ENCODE peak calls at places on chromosomes 2 and 18, in seven cellular contexts. One of them, this sample, is unnamed.

GRCh38 chr18:68121826-68122225 is 593.1 kb downstream of the TMX3 start:
- DNase-seq in activated naive CD4-positive, alpha-beta T cell treated with anti-CD3 and anti-CD28 coated beads, Interleukin-2, amount 50 U/mL, for 16 hours: no peak
- DNase-seq in ecto neural progenitor cell: no peak
- DNase-seq in globus pallidus: no peak
- DNase-seq in ELR: peak; percentile 47
- DNase-seq in H7: no peak
- DNase-seq in HFF-Myc: no peak
- DNase-seq in this sample: no peak

GRCh38 chr2:62372824-62373223 is 133.2 kb downstream of the TMEM17 start:
- DNase-seq in activated naive CD4-positive, alpha-beta T cell treated with anti-CD3 and anti-CD28 coated beads, Interleukin-2, amount 50 U/mL, for 16 hours: no peak
- DNase-seq in ecto neural progenitor cell: no peak
- DNase-seq in globus pallidus: no peak
- DNase-seq in ELR: no peak
- DNase-seq in H7: no peak
- DNase-seq in HFF-Myc: no peak
- DNase-seq in this sample: no peak

GRCh38 chr18:52531836-52532235 is 191.8 kb downstream of the DCC start:
- DNase-seq in activated naive CD4-positive, alpha-beta T cell treated with anti-CD3 and anti-CD28 coated beads, Interleukin-2, amount 50 U/mL, for 16 hours: no peak
- DNase-seq in ecto neural progenitor cell: no peak
- DNase-seq in globus pallidus: no peak
- DNase-seq in ELR: no peak
- DNase-seq in H7: no peak
- DNase-seq in HFF-Myc: no peak
- DNase-seq in this sample: no peak

GRCh38 chr2:135831180-135831812 is 5.7 kb downstream of the LCT start:
- DNase-seq in activated naive CD4-positive, alpha-beta T cell treated with anti-CD3 and anti-CD28 coated beads, Interleukin-2, amount 50 U/mL, for 16 hours: no peak
- DNase-seq in ecto neural progenitor cell: no peak
- DNase-seq in globus pallidus: no peak
- DNase-seq in ELR: no peak
- DNase-seq in H7: no peak
- DNase-seq in HFF-Myc: no peak
- DNase-seq in this sample: no peak

GRCh38 chr2:8631465-8632005 is 50.3 kb upstream of the ID2 start:
- DNase-seq in activated naive CD4-positive, alpha-beta T cell treated with anti-CD3 and anti-CD28 coated beads, Interleukin-2, amount 50 U/mL, for 16 hours: no peak
- DNase-seq in ecto neural progenitor cell: no peak
- DNase-seq in globus pallidus: no peak
- DNase-seq in ELR: no peak
- DNase-seq in H7: no peak
- DNase-seq in HFF-Myc: no peak
- DNase-seq in this sample: no peak

GRCh38 chr2:189628817-189629552 is 32.3 kb upstream of the ASNSD1 start:
- DNase-seq in activated naive CD4-positive, alpha-beta T cell treated with anti-CD3 and anti-CD28 coated beads, Interleukin-2, amount 50 U/mL, for 16 hours: no peak
- DNase-seq in ecto neural progenitor cell: no peak
- DNase-seq in globus pallidus: no peak
- DNase-seq in ELR: no peak
- DNase-seq in H7: no peak
- DNase-seq in HFF-Myc: no peak
- DNase-seq in this sample: no peak

GRCh38 chr2:33275689-33276444 is 200.6 kb upstream of the RASGRP3 start:
- DNase-seq in activated naive CD4-positive, alpha-beta T cell treated with anti-CD3 and anti-CD28 coated beads, Interleukin-2, amount 50 U/mL, for 16 hours: no peak
- DNase-seq in ecto neural progenitor cell: no peak
- DNase-seq in globus pallidus: no peak
- DNase-seq in ELR: peak; percentile 98
- DNase-seq in H7: no peak
- DNase-seq in HFF-Myc: peak; percentile 40
- DNase-seq in this sample: no peak

GRCh38 chr2:99504844-99505584 is 15.2 kb upstream of the REV1 start:
- DNase-seq in activated naive CD4-positive, alpha-beta T cell treated with anti-CD3 and anti-CD28 coated beads, Interleukin-2, amount 50 U/mL, for 16 hours: no peak
- DNase-seq in ecto neural progenitor cell: no peak
- DNase-seq in globus pallidus: no peak
- DNase-seq in ELR: peak; percentile 7
- DNase-seq in H7: no peak
- DNase-seq in HFF-Myc: no peak
- DNase-seq in this sample: no peak

GRCh38 chr2:36358317-36358659 is 2.7 kb downstream of the CRIM1 start:
- DNase-seq in activated naive CD4-positive, alpha-beta T cell treated with anti-CD3 and anti-CD28 coated beads, Interleukin-2, amount 50 U/mL, for 16 hours: no peak
- DNase-seq in ecto neural progenitor cell: no peak
- DNase-seq in globus pallidus: no peak
- DNase-seq in ELR: peak; percentile 41
- DNase-seq in H7: no peak
- DNase-seq in HFF-Myc: no peak
- DNase-seq in this sample: no peak

GRCh38 chr2:9686061-9686460 is 55.3 kb upstream of the YWHAQ start:
- DNase-seq in activated naive CD4-positive, alpha-beta T cell treated with anti-CD3 and anti-CD28 coated beads, Interleukin-2, amount 50 U/mL, for 16 hours: no peak
- DNase-seq in ecto neural progenitor cell: no peak
- DNase-seq in globus pallidus: no peak
- DNase-seq in ELR: no peak
- DNase-seq in H7: no peak
- DNase-seq in HFF-Myc: no peak
- DNase-seq in this sample: peak; percentile 44

GRCh38 chr2:124804014-124804940 is 779.2 kb downstream of the CNTNAP5 start:
- DNase-seq in activated naive CD4-positive, alpha-beta T cell treated with anti-CD3 and anti-CD28 coated beads, Interleukin-2, amount 50 U/mL, for 16 hours: no peak
- DNase-seq in ecto neural progenitor cell: no peak
- DNase-seq in globus pallidus: peak; percentile 54
- DNase-seq in ELR: peak; percentile 33
- DNase-seq in H7: peak; percentile 8
- DNase-seq in HFF-Myc: no peak
- DNase-seq in this sample: peak; percentile 62

GRCh38 chr2:160635488-160635887 is 141.9 kb upstream of the RBMS1 start:
- DNase-seq in activated naive CD4-positive, alpha-beta T cell treated with anti-CD3 and anti-CD28 coated beads, Interleukin-2, amount 50 U/mL, for 16 hours: no peak
- DNase-seq in ecto neural progenitor cell: no peak
- DNase-seq in globus pallidus: no peak
- DNase-seq in ELR: peak; percentile 40
- DNase-seq in H7: no peak
- DNase-seq in HFF-Myc: no peak
- DNase-seq in this sample: peak; percentile 38

GRCh38 chr2:7910752-7911151 is 771.1 kb upstream of the ID2 start:
- DNase-seq in activated naive CD4-positive, alpha-beta T cell treated with anti-CD3 and anti-CD28 coated beads, Interleukin-2, amount 50 U/mL, for 16 hours: no peak
- DNase-seq in ecto neural progenitor cell: no peak
- DNase-seq in globus pallidus: no peak
- DNase-seq in ELR: no peak
- DNase-seq in H7: no peak
- DNase-seq in HFF-Myc: no peak
- DNase-seq in this sample: no peak

GRCh38 chr2:120013569-120014223 is 819 bp downstream of the EPB41L5 start:
- DNase-seq in activated naive CD4-positive, alpha-beta T cell treated with anti-CD3 and anti-CD28 coated beads, Interleukin-2, amount 50 U/mL, for 16 hours: peak; percentile 21
- DNase-seq in ecto neural progenitor cell: no peak
- DNase-seq in globus pallidus: peak; percentile 18
- DNase-seq in ELR: peak; percentile 7
- DNase-seq in H7: no peak
- DNase-seq in HFF-Myc: no peak
- DNase-seq in this sample: peak; percentile 83

GRCh38 chr2:121634354-121635307 is 14.6 kb downstream of the CLASP1 start:
- DNase-seq in activated naive CD4-positive, alpha-beta T cell treated with anti-CD3 and anti-CD28 coated beads, Interleukin-2, amount 50 U/mL, for 16 hours: no peak
- DNase-seq in ecto neural progenitor cell: no peak
- DNase-seq in globus pallidus: no peak
- DNase-seq in ELR: peak; percentile 80
- DNase-seq in H7: no peak
- DNase-seq in HFF-Myc: no peak
- DNase-seq in this sample: no peak

GRCh38 chr2:206343144-206343543 is 68.7 kb downstream of the ZDBF2 start:
- DNase-seq in activated naive CD4-positive, alpha-beta T cell treated with anti-CD3 and anti-CD28 coated beads, Interleukin-2, amount 50 U/mL, for 16 hours: no peak
- DNase-seq in ecto neural progenitor cell: no peak
- DNase-seq in globus pallidus: no peak
- DNase-seq in ELR: no peak
- DNase-seq in H7: no peak
- DNase-seq in HFF-Myc: no peak
- DNase-seq in this sample: no peak

GRCh38 chr2:165898381-165898780 is 55.2 kb downstream of the TTC21B start:
- DNase-seq in activated naive CD4-positive, alpha-beta T cell treated with anti-CD3 and anti-CD28 coated beads, Interleukin-2, amount 50 U/mL, for 16 hours: no peak
- DNase-seq in ecto neural progenitor cell: no peak
- DNase-seq in globus pallidus: no peak
- DNase-seq in ELR: peak; percentile 89
- DNase-seq in H7: no peak
- DNase-seq in HFF-Myc: no peak
- DNase-seq in this sample: no peak

GRCh38 chr2:216717491-216717901 is 22.1 kb upstream of the IGFBP5 start:
- DNase-seq in activated naive CD4-positive, alpha-beta T cell treated with anti-CD3 and anti-CD28 coated beads, Interleukin-2, amount 50 U/mL, for 16 hours: no peak
- DNase-seq in ecto neural progenitor cell: no peak
- DNase-seq in globus pallidus: no peak
- DNase-seq in ELR: no peak
- DNase-seq in H7: peak; percentile 50
- DNase-seq in HFF-Myc: no peak
- DNase-seq in this sample: peak; percentile 53

GRCh38 chr2:86221066-86221684 is 21.9 kb downstream of the MRPL35 start:
- DNase-seq in activated naive CD4-positive, alpha-beta T cell treated with anti-CD3 and anti-CD28 coated beads, Interleukin-2, amount 50 U/mL, for 16 hours: peak; percentile 64
- DNase-seq in ecto neural progenitor cell: peak; percentile 73
- DNase-seq in globus pallidus: no peak
- DNase-seq in ELR: peak; percentile 61
- DNase-seq in H7: peak; percentile 63
- DNase-seq in HFF-Myc: no peak
- DNase-seq in this sample: peak; percentile 90

GRCh38 chr2:174325932-174326879 is 8.5 kb upstream of the SP9 start:
- DNase-seq in activated naive CD4-positive, alpha-beta T cell treated with anti-CD3 and anti-CD28 coated beads, Interleukin-2, amount 50 U/mL, for 16 hours: peak; percentile 30
- DNase-seq in ecto neural progenitor cell: peak; percentile 64
- DNase-seq in globus pallidus: no peak
- DNase-seq in ELR: peak; percentile 36
- DNase-seq in H7: peak; percentile 81
- DNase-seq in HFF-Myc: no peak
- DNase-seq in this sample: peak; percentile 85

GRCh38 chr2:204967199-204967995 is 422.1 kb downstream of the PARD3B start:
- DNase-seq in activated naive CD4-positive, alpha-beta T cell treated with anti-CD3 and anti-CD28 coated beads, Interleukin-2, amount 50 U/mL, for 16 hours: peak; percentile 18
- DNase-seq in ecto neural progenitor cell: no peak
- DNase-seq in globus pallidus: peak; percentile 7
- DNase-seq in ELR: no peak
- DNase-seq in H7: no peak
- DNase-seq in HFF-Myc: no peak
- DNase-seq in this sample: no peak